ENCODE peak calls at places on chromosomes 4 and X, in five cellular contexts. One of them, this sample, is unnamed.
A peak's percentile ranks its signal among the peaks of the same experiment; 100 is the strongest.

GRCh38 chr4:73964862-73965611 is 16.8 kb downstream of the PF4 start:
- DNase-seq in SK-N-SH: no peak
- DNase-seq in A549: no peak
- DNase-seq in K562: no peak
- DNase-seq in IMR-90: no peak
- DNase-seq in this sample: no peak

GRCh38 chr4:6781113-6781512 is 1.4 kb upstream of the KIAA0232 start:
- DNase-seq in SK-N-SH: no peak
- DNase-seq in A549: no peak
- DNase-seq in K562: no peak
- DNase-seq in IMR-90: no peak
- DNase-seq in this sample: no peak

GRCh38 chrX:115378471-115378870 is 89.0 kb downstream of the LUZP4 start:
- DNase-seq in SK-N-SH: no peak
- DNase-seq in A549: no peak
- DNase-seq in K562: no peak
- DNase-seq in IMR-90: peak; percentile 48
- DNase-seq in this sample: no peak

GRCh38 chr4:99655315-99656081 is 2.1 kb downstream of the C4orf54 start:
- DNase-seq in SK-N-SH: no peak
- DNase-seq in A549: no peak
- DNase-seq in K562: no peak
- DNase-seq in IMR-90: peak; percentile 47
- DNase-seq in this sample: no peak

GRCh38 chr4:121155893-121156292 is 8.2 kb downstream of the TNIP3 start:
- DNase-seq in SK-N-SH: peak; percentile 4
- DNase-seq in A549: peak; percentile 8
- DNase-seq in K562: no peak
- DNase-seq in IMR-90: peak; percentile 94
- DNase-seq in this sample: no peak

GRCh38 chrX:56785442-56785841 is 56.4 kb downstream of the NBDY start:
- DNase-seq in SK-N-SH: no peak
- DNase-seq in A549: no peak
- DNase-seq in K562: no peak
- DNase-seq in IMR-90: no peak
- DNase-seq in this sample: no peak

GRCh38 chr4:161132715-161133425 is 1030.9 kb downstream of the FSTL5 start:
- DNase-seq in SK-N-SH: no peak
- DNase-seq in A549: no peak
- DNase-seq in K562: no peak
- DNase-seq in IMR-90: no peak
- DNase-seq in this sample: peak; percentile 20

GRCh38 chrX:53422915-53423268 is 219 bp downstream of the RIBC1 start:
- DNase-seq in SK-N-SH: no peak
- DNase-seq in A549: no peak
- DNase-seq in K562: no peak
- DNase-seq in IMR-90: no peak
- DNase-seq in this sample: no peak

GRCh38 chr4:163164591-163164990 is 2.1 kb downstream of the NAF1 start:
- DNase-seq in SK-N-SH: no peak
- DNase-seq in A549: no peak
- DNase-seq in K562: no peak
- DNase-seq in IMR-90: no peak
- DNase-seq in this sample: no peak

GRCh38 chrX:153703036-153703370 is 15.3 kb downstream of the SLC6A8 start:
- DNase-seq in SK-N-SH: no peak
- DNase-seq in A549: no peak
- DNase-seq in K562: no peak
- DNase-seq in IMR-90: peak; percentile 75
- DNase-seq in this sample: no peak
- TF ChIP-seq RCOR1 in SK-N-SH: no peak
- TF ChIP-seq RCOR1 in A549: no peak
- TF ChIP-seq RCOR1 in K562: no peak
- TF ChIP-seq RCOR1 in IMR-90: no peak
- TF ChIP-seq RCOR1 in this sample: no peak

GRCh38 chrX:4851534-4851933 is 1138.1 kb upstream of the PRKX start:
- DNase-seq in SK-N-SH: no peak
- DNase-seq in A549: no peak
- DNase-seq in K562: no peak
- DNase-seq in IMR-90: no peak
- DNase-seq in this sample: no peak

GRCh38 chrX:4844376-4844775 is 1130.9 kb upstream of the PRKX start:
- DNase-seq in SK-N-SH: no peak
- DNase-seq in A549: no peak
- DNase-seq in K562: no peak
- DNase-seq in IMR-90: no peak
- DNase-seq in this sample: no peak

DNA sequence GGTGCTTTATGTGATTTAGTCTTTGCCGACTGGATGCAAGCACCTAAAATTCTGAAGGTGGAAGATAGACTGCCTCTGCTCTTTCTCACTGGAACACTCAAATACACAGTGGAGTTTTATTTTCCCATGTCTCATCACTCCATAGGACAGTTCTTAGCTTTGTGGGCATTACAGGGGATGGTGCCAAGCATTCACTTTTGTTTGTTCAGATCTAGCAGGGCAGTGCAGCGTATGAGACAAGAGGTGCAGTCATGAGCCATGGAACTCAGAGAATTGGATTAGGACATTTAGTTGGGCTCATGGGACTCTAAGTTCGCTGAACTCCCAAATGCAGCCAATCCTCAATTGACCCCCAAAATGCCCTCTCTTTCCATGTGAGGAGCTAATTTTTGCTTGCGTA is 1136.9 kb upstream of the PRKX start:
- DNase-seq in SK-N-SH: no peak
- DNase-seq in A549: no peak
- DNase-seq in K562: no peak
- DNase-seq in IMR-90: no peak
- DNase-seq in this sample: no peak
- TF ChIP-seq RCOR1 in SK-N-SH: no peak
- TF ChIP-seq RCOR1 in A549: no peak
- TF ChIP-seq RCOR1 in K562: no peak
- TF ChIP-seq RCOR1 in IMR-90: no peak
- TF ChIP-seq RCOR1 in this sample: no peak

DNA sequence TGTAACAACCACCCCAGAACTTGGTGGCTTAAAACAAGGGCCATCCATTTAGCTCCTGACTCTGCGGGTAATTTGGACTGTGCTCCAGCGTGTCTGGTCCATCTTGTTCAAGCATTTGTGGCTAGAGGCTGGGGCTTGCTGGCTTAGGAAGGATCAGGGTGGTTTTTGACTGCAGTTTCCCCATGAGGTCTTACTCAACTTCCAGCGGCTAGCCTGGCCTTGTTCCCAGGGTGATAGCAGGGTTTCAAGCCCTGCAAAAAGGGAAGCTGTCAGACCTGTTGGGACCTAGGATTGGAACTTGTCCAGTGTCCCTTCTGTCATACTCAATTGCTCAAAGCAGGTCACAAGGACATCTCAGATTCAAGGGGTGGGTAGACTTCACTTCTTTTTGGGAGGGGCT is 205.9 kb downstream of the STIM2 start:
- DNase-seq in SK-N-SH: no peak
- DNase-seq in A549: no peak
- DNase-seq in K562: no peak
- DNase-seq in IMR-90: no peak
- DNase-seq in this sample: no peak
- TF ChIP-seq RCOR1 in SK-N-SH: no peak
- TF ChIP-seq RCOR1 in A549: no peak
- TF ChIP-seq RCOR1 in K562: no peak
- TF ChIP-seq RCOR1 in IMR-90: no peak
- TF ChIP-seq RCOR1 in this sample: no peak

DNA sequence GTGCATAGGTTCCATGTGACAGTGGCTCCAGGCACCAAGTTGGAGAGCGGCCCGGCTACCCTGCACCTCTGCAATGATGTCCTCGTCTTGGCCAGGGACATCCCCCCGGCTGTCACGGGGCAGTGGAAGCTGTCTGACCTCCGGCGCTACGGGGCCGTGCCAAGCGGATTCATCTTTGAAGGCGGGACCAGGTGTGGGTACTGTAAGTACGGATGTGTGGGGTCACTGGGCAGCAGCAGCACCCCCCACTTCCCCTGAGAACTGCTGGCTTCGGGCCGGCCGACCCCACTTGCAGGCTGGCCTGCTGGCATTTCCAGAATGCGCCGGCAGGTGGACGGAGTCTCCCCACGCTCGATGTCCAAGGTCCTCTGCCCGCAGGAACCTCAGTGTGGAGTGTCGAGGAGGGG is 13.2 kb downstream of the DOK7 start:
- DNase-seq in SK-N-SH: no peak
- DNase-seq in A549: no peak
- DNase-seq in K562: no peak
- DNase-seq in IMR-90: no peak
- DNase-seq in this sample: no peak
- TF ChIP-seq RCOR1 in SK-N-SH: no peak
- TF ChIP-seq RCOR1 in A549: no peak
- TF ChIP-seq RCOR1 in K562: no peak
- TF ChIP-seq RCOR1 in IMR-90: no peak
- TF ChIP-seq RCOR1 in this sample: no peak

DNA sequence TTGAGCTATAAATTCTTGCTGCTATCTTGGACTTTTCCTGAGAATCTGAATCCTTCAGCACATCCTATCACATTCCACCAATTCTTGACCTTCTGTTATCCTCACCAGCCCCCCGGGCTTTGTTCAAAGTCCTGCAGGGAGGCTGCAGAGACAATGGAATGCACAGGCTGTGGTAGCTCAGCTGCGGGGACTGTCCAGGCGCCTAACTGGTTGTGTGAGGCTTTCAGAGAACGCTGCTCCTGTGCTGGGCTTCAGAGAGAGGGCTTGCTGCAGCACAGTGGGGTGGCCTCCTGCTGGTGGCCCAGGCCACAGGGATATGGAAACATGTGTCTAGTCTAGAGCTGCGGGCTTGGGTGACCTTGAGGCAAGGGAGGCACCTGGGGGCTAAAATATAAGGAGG is 196.4 kb upstream of the GATB start:
- DNase-seq in SK-N-SH: no peak
- DNase-seq in A549: no peak
- DNase-seq in K562: no peak
- DNase-seq in IMR-90: no peak
- DNase-seq in this sample: no peak
- TF ChIP-seq RCOR1 in SK-N-SH: no peak
- TF ChIP-seq RCOR1 in A549: no peak
- TF ChIP-seq RCOR1 in K562: no peak
- TF ChIP-seq RCOR1 in IMR-90: no peak
- TF ChIP-seq RCOR1 in this sample: no peak

DNA sequence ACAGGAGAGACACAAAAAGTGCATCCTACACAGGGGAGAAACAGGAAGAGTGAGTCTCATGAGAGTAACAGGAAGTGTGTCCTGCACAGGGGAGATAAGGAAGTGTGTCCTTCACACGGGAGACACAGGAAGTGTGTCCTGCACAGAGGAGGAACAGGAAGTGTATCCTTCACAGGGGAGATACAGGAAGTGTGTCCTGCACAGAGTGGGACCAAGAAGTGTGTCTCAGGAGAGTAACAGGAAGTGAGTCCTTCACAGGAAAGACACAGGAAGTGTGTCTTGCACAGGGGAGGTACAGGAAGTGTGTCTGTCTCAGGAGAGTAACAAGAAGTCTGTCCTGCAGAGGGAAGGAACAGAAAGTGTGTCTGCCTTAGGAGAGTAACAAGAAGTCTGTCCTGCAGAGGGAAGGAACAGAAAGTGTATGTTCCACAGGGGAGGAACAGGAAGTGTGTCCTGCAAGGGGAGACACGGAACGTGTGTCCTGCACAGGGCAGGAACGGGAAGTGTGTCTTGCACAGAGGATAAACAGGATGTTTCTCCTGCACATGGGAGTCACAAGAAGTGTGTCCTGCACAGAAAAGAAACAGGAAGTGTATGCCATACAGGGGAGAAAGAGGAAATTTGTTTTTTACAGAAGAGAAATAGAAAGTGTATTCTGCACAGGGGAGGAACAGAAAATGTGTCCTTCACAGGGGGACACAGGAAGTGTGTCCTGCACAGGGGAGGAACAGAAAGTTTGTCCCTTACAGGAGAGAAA is 102.0 kb downstream of the ARSF start:
- DNase-seq in SK-N-SH: no peak
- DNase-seq in A549: no peak
- DNase-seq in K562: no peak
- DNase-seq in IMR-90: no peak
- DNase-seq in this sample: no peak
- TF ChIP-seq RCOR1 in SK-N-SH: no peak
- TF ChIP-seq RCOR1 in A549: no peak
- TF ChIP-seq RCOR1 in K562: no peak
- TF ChIP-seq RCOR1 in IMR-90: no peak
- TF ChIP-seq RCOR1 in this sample: no peak

DNA sequence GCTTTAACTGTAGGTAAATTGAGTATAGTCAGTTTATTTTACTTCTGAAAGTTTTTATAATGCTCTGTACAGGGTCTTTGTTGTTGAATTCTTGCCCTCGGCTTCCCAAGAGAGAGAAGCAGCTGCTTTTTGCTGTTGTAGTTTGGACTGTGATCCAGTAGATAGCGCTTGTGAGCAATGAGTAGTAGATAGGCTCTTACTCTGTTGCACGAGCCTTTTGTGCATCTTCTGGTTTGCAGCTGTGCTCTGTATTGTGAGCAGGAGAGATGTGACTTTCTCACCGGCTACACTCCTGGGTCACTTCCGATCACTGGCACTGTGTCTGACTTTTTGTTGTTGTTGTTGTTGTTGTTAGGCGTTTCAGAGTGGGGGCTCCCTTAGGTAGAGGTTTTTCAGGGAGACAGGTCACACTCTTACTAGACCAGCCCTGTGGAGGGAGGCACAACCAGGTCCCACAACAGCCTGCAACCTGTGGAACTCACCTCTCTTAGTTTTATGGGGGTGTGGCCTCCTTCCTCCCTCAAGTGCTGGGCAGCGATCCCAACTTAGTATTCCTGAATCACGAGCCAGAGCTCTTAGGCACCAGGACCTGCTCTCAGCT is 822.1 kb upstream of the GALNTL6 start:
- DNase-seq in SK-N-SH: peak; percentile 17
- DNase-seq in A549: no peak
- DNase-seq in K562: no peak
- DNase-seq in IMR-90: no peak
- DNase-seq in this sample: no peak
- TF ChIP-seq RCOR1 in SK-N-SH: no peak
- TF ChIP-seq RCOR1 in A549: no peak
- TF ChIP-seq RCOR1 in K562: no peak
- TF ChIP-seq RCOR1 in IMR-90: no peak
- TF ChIP-seq RCOR1 in this sample: no peak